ENCODE peak calls at places on chromosome 21, in nine cellular contexts. T is GM12865, Y is AG09309, D is lower lobe of right lung, O is AG04449, S is BE2C, B is HFFc6, P is A673, L is brain microvascular endothelial cell. V is an unnamed sample.

GRCh38 chr21:35316933-35317332 is 267.8 kb upstream of the RUNX1 start:
- DNase-seq in T (no peak), Y (no peak), D (no peak), O (no peak), S (no peak), B (no peak), P (no peak), L (peak), V (no peak)

GRCh38 chr21:32929633-32930038 is 96.1 kb upstream of the OLIG2 start:
- DNase-seq in T (peak), Y (no peak), D (no peak), O (no peak), S (no peak), B (no peak), P (no peak), L (no peak), V (no peak)

GRCh38 chr21:15422761-15423160 is 307.0 kb upstream of the USP25 start:
- DNase-seq in T (no peak), Y (no peak), D (no peak), O (no peak), S (no peak), B (no peak), P (no peak), L (peak), V (no peak)

GRCh38 chr21:32886339-32886738 is 114.8 kb upstream of the PAXBP1 start:
- DNase-seq in T (peak), Y (no peak), D (no peak), O (no peak), S (no peak), B (no peak), P (peak), L (no peak), V (no peak)

GRCh38 chr21:33560965-33561364 is 18.1 kb downstream of the SON start:
- DNase-seq in T (no peak), Y (no peak), D (no peak), O (no peak), S (no peak), B (no peak), P (no peak), L (no peak), V (no peak)

GRCh38 chr21:31132574-31133242 is 94.4 kb upstream of the KRTAP19-8 start:
- DNase-seq in T (peak), Y (no peak), D (no peak), O (no peak), S (no peak), B (no peak), P (no peak), L (peak), V (no peak)

GRCh38 chr21:35163381-35163780 is 114.3 kb upstream of the RUNX1 start:
- DNase-seq in T (no peak), Y (no peak), D (no peak), O (no peak), S (no peak), B (no peak), P (no peak), L (no peak), V (no peak)

GRCh38 chr21:32412998-32413504 is 545 bp downstream of the EVA1C start:
- DNase-seq in T (no peak), Y (no peak), D (peak), O (no peak), S (no peak), B (no peak), P (peak), L (no peak), V (no peak)

GRCh38 chr21:17463441-17463840 is 49.4 kb upstream of the CXADR start:
- DNase-seq in T (no peak), Y (peak), D (no peak), O (peak), S (no peak), B (peak), P (no peak), L (peak), V (no peak)

GRCh38 chr21:34126269-34126668 is 52.9 kb downstream of the MRPS6 start:
- DNase-seq in T (no peak), Y (no peak), D (no peak), O (no peak), S (no peak), B (peak), P (no peak), L (no peak), V (no peak)

GRCh38 chr21:31594726-31595125 is 64.8 kb upstream of the SOD1 start:
- DNase-seq in T (no peak), Y (no peak), D (no peak), O (no peak), S (no peak), B (no peak), P (no peak), L (no peak), V (no peak)

GRCh38 chr21:18499761-18500376 is 96.3 kb upstream of the TMPRSS15 start:
- DNase-seq in T (peak), Y (no peak), D (no peak), O (no peak), S (peak), B (peak), P (peak), L (peak), V (peak)

GRCh38 chr21:18951291-18952038 is 547.9 kb upstream of the TMPRSS15 start:
- DNase-seq in T (peak), Y (no peak), D (no peak), O (no peak), S (peak), B (no peak), P (peak), L (no peak), V (peak)

GRCh38 chr21:36035381-36035791 is 24.9 kb downstream of the SETD4 start:
- DNase-seq in T (no peak), Y (no peak), D (no peak), O (no peak), S (peak), B (no peak), P (no peak), L (no peak), V (no peak)

GRCh38 chr21:14531927-14532326 is 14.2 kb downstream of the SAMSN1 start:
- DNase-seq in T (no peak), Y (no peak), D (no peak), O (no peak), S (no peak), B (no peak), P (no peak), L (no peak), V (no peak)

GRCh38 chr21:29238967-29239289 is 59.8 kb upstream of the BACH1 start:
- DNase-seq in T (no peak), Y (no peak), D (no peak), O (peak), S (no peak), B (no peak), P (peak), L (peak), V (no peak)

GRCh38 chr21:15273244-15273643 is 208.4 kb upstream of the NRIP1 start:
- DNase-seq in T (no peak), Y (no peak), D (no peak), O (no peak), S (no peak), B (no peak), P (no peak), L (no peak), V (no peak)

GRCh38 chr21:32916522-32917099 is 109.1 kb upstream of the OLIG2 start:
- DNase-seq in T (peak), Y (no peak), D (no peak), O (no peak), S (peak), B (no peak), P (peak), L (no peak), V (no peak)

DNA sequence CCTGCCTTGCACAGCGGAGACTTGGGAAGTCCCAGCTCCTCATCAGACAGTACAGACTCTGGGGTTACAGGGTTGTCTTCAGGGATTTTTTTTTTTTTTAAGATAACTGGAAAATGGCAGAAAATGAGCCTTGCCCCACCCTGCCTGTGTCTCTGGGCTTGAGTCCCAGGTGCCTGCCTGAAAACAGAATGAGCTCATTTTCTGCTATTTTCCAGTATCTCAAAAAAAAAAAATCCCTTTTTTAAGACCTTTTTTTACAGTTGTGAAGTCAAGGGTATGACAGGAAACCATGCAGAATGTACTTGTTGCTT is 10.1 kb downstream of the SLX9 start:
- DNase-seq in T (no peak), Y (no peak), D (no peak), O (no peak), S (no peak), B (no peak), P (no peak), L (no peak), V (no peak)
- TF ChIP-seq CTCF in T (no peak), Y (no peak), D (no peak), O (no peak), S (no peak), B (peak), P (no peak), L (no peak), V (no peak)

GRCh38 chr21:38875694-38876492 is 70.2 kb downstream of the ETS2 start:
- DNase-seq in T (no peak), Y (peak), D (no peak), O (peak), S (no peak), B (no peak), P (no peak), L (no peak), V (no peak)

GRCh38 chr21:38869196-38869595 is 63.5 kb downstream of the ETS2 start:
- DNase-seq in T (no peak), Y (no peak), D (no peak), O (no peak), S (no peak), B (no peak), P (no peak), L (no peak), V (no peak)

DNA sequence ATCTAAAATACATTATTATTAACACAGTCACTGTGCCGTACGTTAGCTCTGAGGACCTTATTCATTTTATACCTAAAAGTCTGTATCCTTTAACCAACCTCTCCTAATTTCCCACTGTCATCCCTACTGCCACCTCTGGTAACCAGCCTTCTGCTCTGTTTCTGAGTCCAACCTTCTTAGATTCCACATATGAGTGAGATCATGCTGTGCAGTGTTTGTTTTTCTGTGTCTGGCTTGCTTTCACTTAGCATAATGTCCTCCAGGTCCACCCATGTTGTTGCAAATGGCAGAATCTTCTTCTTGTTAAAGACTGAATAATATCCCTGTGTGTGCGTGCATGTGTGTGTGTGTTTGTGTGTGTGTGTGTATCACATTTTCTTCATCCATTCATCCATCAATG is 64.2 kb downstream of the ETS2 start:
- DNase-seq in T (no peak), Y (no peak), D (no peak), O (no peak), S (no peak), B (no peak), P (no peak), L (peak), V (no peak)
- TF ChIP-seq CTCF in T (no peak), Y (peak), D (no peak), O (peak), S (no peak), B (no peak), P (peak), L (no peak), V (no peak)

GRCh38 chr21:46285761-46286667 is at the start of gene YBEY:
- DNase-seq in T (peak), Y (peak), D (peak), O (no peak), S (peak), B (peak), P (peak), L (peak), V (peak)
- TF ChIP-seq CTCF in T (peak), Y (peak), D (peak), O (peak), S (peak), B (peak), P (peak), L (peak), V (peak)

DNA sequence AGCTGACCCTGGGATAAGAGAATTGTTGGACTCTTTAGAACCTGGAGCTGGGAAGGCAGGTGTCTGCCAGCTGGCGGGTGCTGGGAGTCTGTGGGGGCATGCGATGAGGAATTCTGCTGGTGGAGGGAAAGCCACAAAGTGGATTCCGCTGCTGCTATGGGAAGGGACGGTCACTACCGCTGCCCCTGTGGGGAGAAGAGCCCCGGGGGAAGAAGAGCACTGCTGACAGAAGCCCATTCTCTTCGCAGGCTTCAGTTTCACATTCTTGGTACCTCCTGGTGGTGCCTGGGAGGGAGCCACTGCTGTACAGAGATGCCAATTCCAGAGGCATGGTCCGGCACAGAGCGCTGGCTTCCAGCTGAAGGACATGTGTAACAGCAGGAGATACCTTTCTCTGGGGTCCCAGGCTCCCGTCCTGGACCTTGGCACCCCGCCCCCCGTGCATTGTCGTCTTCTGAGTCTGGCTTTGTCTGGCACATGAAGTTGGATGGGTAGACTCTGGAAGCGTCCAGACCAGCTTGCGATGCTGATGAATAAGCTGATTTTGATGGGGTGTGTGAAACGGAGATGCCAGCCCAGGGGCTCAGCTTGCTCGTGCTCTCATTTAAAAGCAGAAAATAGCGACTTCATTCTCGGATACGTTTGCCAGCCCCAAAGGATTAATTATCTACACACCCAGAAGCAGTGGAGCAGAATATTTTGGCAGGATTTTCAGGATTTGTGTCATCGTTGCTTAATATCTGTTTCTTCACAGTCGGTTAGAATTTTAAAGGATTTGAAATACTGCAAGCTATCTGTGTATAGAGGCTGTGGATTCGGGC is 13.2 kb downstream of the PDXK start:
- DNase-seq in T (no peak), Y (peak), D (no peak), O (no peak), S (no peak), B (no peak), P (peak), L (no peak), V (no peak)
- TF ChIP-seq CTCF in T (no peak), Y (no peak), D (no peak), O (no peak), S (no peak), B (no peak), P (no peak), L (no peak), V (no peak)

GRCh38 chr21:20045197-20045596 is 953.0 kb upstream of the NCAM2 start:
- DNase-seq in T (no peak), Y (no peak), D (no peak), O (no peak), S (no peak), B (no peak), P (no peak), L (no peak), V (no peak)

DNA sequence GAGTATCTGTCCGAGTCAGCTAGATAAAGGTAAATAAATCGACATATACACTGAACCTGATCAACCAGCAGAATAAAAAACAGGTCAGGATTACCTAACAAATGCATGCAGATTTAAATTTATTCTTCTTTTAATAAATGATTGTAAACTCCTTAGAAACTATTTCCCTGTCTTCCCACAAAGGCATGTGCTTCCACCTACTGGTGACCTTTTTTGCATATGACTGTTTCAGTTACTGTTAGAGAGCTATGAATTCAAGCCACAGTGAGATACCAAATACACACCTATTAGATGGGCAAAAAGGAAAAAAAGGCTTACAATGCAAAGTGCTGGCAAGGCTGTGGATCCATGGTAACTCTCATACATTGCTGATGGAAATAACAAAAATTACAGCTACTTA is 957.4 kb upstream of the NCAM2 start:
- DNase-seq in T (no peak), Y (no peak), D (no peak), O (no peak), S (no peak), B (no peak), P (no peak), L (no peak), V (no peak)
- TF ChIP-seq CTCF in T (no peak), Y (no peak), D (peak), O (no peak), S (peak), B (no peak), P (no peak), L (no peak), V (peak)

GRCh38 chr21:42095581-42095980 is 24.5 kb downstream of the UMODL1 start:
- DNase-seq in T (no peak), Y (no peak), D (no peak), O (no peak), S (no peak), B (no peak), P (no peak), L (no peak), V (no peak)
- TF ChIP-seq CTCF in T (no peak), Y (no peak), D (no peak), O (no peak), S (no peak), B (no peak), P (no peak), L (no peak), V (no peak)

GRCh38 chr21:26177741-26178452 is 7.3 kb upstream of the APP start:
- DNase-seq in T (peak), Y (no peak), D (no peak), O (no peak), S (no peak), B (peak), P (peak), L (no peak), V (no peak)
- TF ChIP-seq CTCF in T (no peak), Y (no peak), D (no peak), O (no peak), S (no peak), B (no peak), P (no peak), L (no peak), V (no peak)

DNA sequence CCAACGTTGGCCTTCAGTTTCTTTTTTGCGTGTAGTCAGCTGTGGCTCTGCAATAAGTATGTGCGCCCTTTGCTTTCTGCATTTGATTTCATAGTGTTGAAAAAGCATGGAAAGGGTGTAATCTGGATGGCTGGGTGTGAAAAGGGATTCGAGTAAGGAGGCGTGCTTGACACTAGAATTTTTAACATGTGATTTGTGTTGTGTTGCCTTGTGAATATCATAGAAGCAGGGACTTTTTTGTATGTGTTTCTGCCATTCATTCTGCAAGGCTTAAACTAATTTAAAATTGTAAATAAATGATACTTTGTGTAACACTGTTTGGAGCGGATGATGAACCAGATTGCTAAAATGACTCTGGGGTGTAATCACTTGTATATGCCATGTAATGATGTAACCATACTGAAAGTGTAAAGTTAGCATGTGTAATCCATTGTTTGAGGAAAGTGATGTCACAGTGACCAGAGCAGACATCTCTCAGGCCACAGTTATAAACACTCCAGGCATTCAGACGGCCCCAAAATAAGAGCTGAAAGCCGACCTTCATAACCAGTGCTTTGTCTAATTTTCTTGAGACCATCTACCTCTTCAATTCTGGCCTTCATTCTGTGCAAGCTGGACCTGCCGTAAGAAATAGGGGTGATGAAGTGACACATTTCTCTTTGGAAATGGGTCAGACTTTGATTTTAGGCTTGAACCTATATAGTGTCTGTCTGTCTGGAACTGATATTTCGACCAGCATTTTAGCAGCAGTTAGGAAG is 616 bp downstream of the SH3BGR start:
- DNase-seq in T (no peak), Y (no peak), D (no peak), O (no peak), S (no peak), B (peak), P (no peak), L (no peak), V (no peak)
- TF ChIP-seq CTCF in T (no peak), Y (no peak), D (no peak), O (no peak), S (no peak), B (no peak), P (no peak), L (no peak), V (no peak)

GRCh38 chr21:37257526-37257966 is 9.6 kb downstream of the VPS26C start:
- DNase-seq in T (no peak), Y (no peak), D (peak), O (no peak), S (peak), B (peak), P (peak), L (peak), V (no peak)
- TF ChIP-seq CTCF in T (no peak), Y (no peak), D (no peak), O (no peak), S (no peak), B (no peak), P (no peak), L (no peak), V (no peak)

GRCh38 chr21:37073417-37074194 is 552 bp downstream of the TTC3 start:
- DNase-seq in T (peak), Y (no peak), D (peak), O (no peak), S (peak), B (no peak), P (peak), L (peak), V (peak)
- TF ChIP-seq CTCF in T (peak), Y (peak), D (no peak), O (peak), S (no peak), B (peak), P (peak), L (no peak), V (no peak)

V was measured in progenitor cell of endocrine pancreas.